ENCODE peak calls at places on chromosomes 3 and 15, in seven cellular contexts. One of them, this sample, is unnamed.

GRCh38 chr15:88004379-88004778 is 252.2 kb downstream of the NTRK3 start:
- DNase-seq in CD8-positive, alpha-beta T cell: no peak
- DNase-seq in cardiac fibroblast: no peak
- DNase-seq in cardiac muscle cell: no peak
- DNase-seq in mucosa of descending colon: no peak
- DNase-seq in PC-3: no peak
- DNase-seq in heart left ventricle: no peak
- DNase-seq in this sample: peak; percentile 7

GRCh38 chr15:34049096-34049495 is 10.1 kb upstream of the AVEN start:
- DNase-seq in CD8-positive, alpha-beta T cell: no peak
- DNase-seq in cardiac fibroblast: peak; percentile 94
- DNase-seq in cardiac muscle cell: peak; percentile 95
- DNase-seq in mucosa of descending colon: no peak
- DNase-seq in PC-3: peak; percentile 66
- DNase-seq in heart left ventricle: no peak
- DNase-seq in this sample: peak; percentile 86

GRCh38 chr3:183586477-183586876 is 31.0 kb upstream of the KLHL6 start:
- DNase-seq in CD8-positive, alpha-beta T cell: no peak
- DNase-seq in cardiac fibroblast: no peak
- DNase-seq in cardiac muscle cell: no peak
- DNase-seq in mucosa of descending colon: no peak
- DNase-seq in PC-3: no peak
- DNase-seq in heart left ventricle: no peak
- DNase-seq in this sample: no peak

GRCh38 chr15:59020321-59020720 is 32.9 kb downstream of the RNF111 start:
- DNase-seq in CD8-positive, alpha-beta T cell: no peak
- DNase-seq in cardiac fibroblast: peak; percentile 10
- DNase-seq in cardiac muscle cell: no peak
- DNase-seq in mucosa of descending colon: no peak
- DNase-seq in PC-3: no peak
- DNase-seq in heart left ventricle: no peak
- DNase-seq in this sample: peak; percentile 2

GRCh38 chr3:129310111-129310601 is 31.5 kb downstream of the HMCES start:
- DNase-seq in CD8-positive, alpha-beta T cell: no peak
- DNase-seq in cardiac fibroblast: no peak
- DNase-seq in cardiac muscle cell: no peak
- DNase-seq in mucosa of descending colon: no peak
- DNase-seq in PC-3: peak; percentile 62
- DNase-seq in heart left ventricle: no peak
- DNase-seq in this sample: no peak

GRCh38 chr15:34732430-34732829 is 22.4 kb downstream of the GJD2 start:
- DNase-seq in CD8-positive, alpha-beta T cell: no peak
- DNase-seq in cardiac fibroblast: no peak
- DNase-seq in cardiac muscle cell: no peak
- DNase-seq in mucosa of descending colon: no peak
- DNase-seq in PC-3: no peak
- DNase-seq in heart left ventricle: no peak
- DNase-seq in this sample: no peak

GRCh38 chr3:151477596-151478375 is 16.9 kb upstream of the IGSF10 start:
- DNase-seq in CD8-positive, alpha-beta T cell: no peak
- DNase-seq in cardiac fibroblast: no peak
- DNase-seq in cardiac muscle cell: peak; percentile 54
- DNase-seq in mucosa of descending colon: no peak
- DNase-seq in PC-3: peak; percentile 40
- DNase-seq in heart left ventricle: no peak
- DNase-seq in this sample: no peak

GRCh38 chr3:20057612-20058180 is 17.4 kb downstream of the KAT2B start:
- DNase-seq in CD8-positive, alpha-beta T cell: no peak
- DNase-seq in cardiac fibroblast: no peak
- DNase-seq in cardiac muscle cell: peak; percentile 63
- DNase-seq in mucosa of descending colon: no peak
- DNase-seq in PC-3: no peak
- DNase-seq in heart left ventricle: no peak
- DNase-seq in this sample: no peak

GRCh38 chr3:12934431-12934830 is 93.1 kb upstream of the RPL32 start:
- DNase-seq in CD8-positive, alpha-beta T cell: no peak
- DNase-seq in cardiac fibroblast: peak; percentile 50
- DNase-seq in cardiac muscle cell: peak; percentile 63
- DNase-seq in mucosa of descending colon: no peak
- DNase-seq in PC-3: no peak
- DNase-seq in heart left ventricle: peak; percentile 86
- DNase-seq in this sample: peak; percentile 72

GRCh38 chr3:32106929-32107362 is 526 bp downstream of the GPD1L start:
- DNase-seq in CD8-positive, alpha-beta T cell: no peak
- DNase-seq in cardiac fibroblast: peak; percentile 19
- DNase-seq in cardiac muscle cell: peak; percentile 10
- DNase-seq in mucosa of descending colon: peak; percentile 85
- DNase-seq in PC-3: peak; percentile 36
- DNase-seq in heart left ventricle: peak; percentile 62
- DNase-seq in this sample: peak; percentile 2

GRCh38 chr3:30289324-30289723 is 317.1 kb upstream of the TGFBR2 start:
- DNase-seq in CD8-positive, alpha-beta T cell: no peak
- DNase-seq in cardiac fibroblast: peak; percentile 81
- DNase-seq in cardiac muscle cell: peak; percentile 32
- DNase-seq in mucosa of descending colon: peak; percentile 61
- DNase-seq in PC-3: peak; percentile 35
- DNase-seq in heart left ventricle: no peak
- DNase-seq in this sample: peak; percentile 7

GRCh38 chr3:50138266-50139230 is 16.6 kb upstream of the SEMA3F start:
- DNase-seq in CD8-positive, alpha-beta T cell: no peak
- DNase-seq in cardiac fibroblast: no peak
- DNase-seq in cardiac muscle cell: peak; percentile 66
- DNase-seq in mucosa of descending colon: no peak
- DNase-seq in PC-3: peak; percentile 36
- DNase-seq in heart left ventricle: no peak
- DNase-seq in this sample: no peak

GRCh38 chr3:172709776-172710708 is 825 bp downstream of the NCEH1 start:
- DNase-seq in CD8-positive, alpha-beta T cell: no peak
- DNase-seq in cardiac fibroblast: peak; percentile 46
- DNase-seq in cardiac muscle cell: peak; percentile 52
- DNase-seq in mucosa of descending colon: peak; percentile 46
- DNase-seq in PC-3: peak; percentile 36
- DNase-seq in heart left ventricle: peak; percentile 49
- DNase-seq in this sample: peak; percentile 56

GRCh38 chr3:159273608-159274007 is 471.8 kb downstream of the MFSD1 start:
- DNase-seq in CD8-positive, alpha-beta T cell: no peak
- DNase-seq in cardiac fibroblast: peak; percentile 70
- DNase-seq in cardiac muscle cell: peak; percentile 69
- DNase-seq in mucosa of descending colon: peak; percentile 68
- DNase-seq in PC-3: peak; percentile 68
- DNase-seq in heart left ventricle: peak; percentile 52
- DNase-seq in this sample: peak; percentile 41

GRCh38 chr3:14286887-14287496 is 108.4 kb downstream of the LSM3 start:
- DNase-seq in CD8-positive, alpha-beta T cell: no peak
- DNase-seq in cardiac fibroblast: no peak
- DNase-seq in cardiac muscle cell: no peak
- DNase-seq in mucosa of descending colon: no peak
- DNase-seq in PC-3: no peak
- DNase-seq in heart left ventricle: no peak
- DNase-seq in this sample: no peak

GRCh38 chr3:45981321-45982038 is 14.1 kb downstream of the FYCO1 start:
- DNase-seq in CD8-positive, alpha-beta T cell: no peak
- DNase-seq in cardiac fibroblast: peak; percentile 24
- DNase-seq in cardiac muscle cell: peak; percentile 46
- DNase-seq in mucosa of descending colon: no peak
- DNase-seq in PC-3: no peak
- DNase-seq in heart left ventricle: no peak
- DNase-seq in this sample: no peak

GRCh38 chr3:59418836-59419235 is 369.0 kb upstream of the CFAP20DC start:
- DNase-seq in CD8-positive, alpha-beta T cell: no peak
- DNase-seq in cardiac fibroblast: no peak
- DNase-seq in cardiac muscle cell: no peak
- DNase-seq in mucosa of descending colon: no peak
- DNase-seq in PC-3: no peak
- DNase-seq in heart left ventricle: no peak
- DNase-seq in this sample: no peak

GRCh38 chr3:9649791-9650521 is 651 bp downstream of the MTMR14 start:
- DNase-seq in CD8-positive, alpha-beta T cell: no peak
- DNase-seq in cardiac fibroblast: no peak
- DNase-seq in cardiac muscle cell: no peak
- DNase-seq in mucosa of descending colon: peak; percentile 5
- DNase-seq in PC-3: no peak
- DNase-seq in heart left ventricle: no peak
- DNase-seq in this sample: no peak

GRCh38 chr15:51318382-51319150 is 19.8 kb downstream of the CYP19A1 start:
- DNase-seq in CD8-positive, alpha-beta T cell: no peak
- DNase-seq in cardiac fibroblast: peak; percentile 51
- DNase-seq in cardiac muscle cell: peak; percentile 69
- DNase-seq in mucosa of descending colon: no peak
- DNase-seq in PC-3: no peak
- DNase-seq in heart left ventricle: no peak
- DNase-seq in this sample: peak; percentile 71

GRCh38 chr3:67689806-67690205 is 35.4 kb upstream of the SUCLG2 start:
- DNase-seq in CD8-positive, alpha-beta T cell: no peak
- DNase-seq in cardiac fibroblast: no peak
- DNase-seq in cardiac muscle cell: no peak
- DNase-seq in mucosa of descending colon: no peak
- DNase-seq in PC-3: no peak
- DNase-seq in heart left ventricle: no peak
- DNase-seq in this sample: no peak

GRCh38 chr3:67688231-67688630 is 33.8 kb upstream of the SUCLG2 start:
- DNase-seq in CD8-positive, alpha-beta T cell: no peak
- DNase-seq in cardiac fibroblast: no peak
- DNase-seq in cardiac muscle cell: no peak
- DNase-seq in mucosa of descending colon: no peak
- DNase-seq in PC-3: no peak
- DNase-seq in heart left ventricle: no peak
- DNase-seq in this sample: no peak

GRCh38 chr3:67691207-67691606 is 36.8 kb upstream of the SUCLG2 start:
- DNase-seq in CD8-positive, alpha-beta T cell: no peak
- DNase-seq in cardiac fibroblast: no peak
- DNase-seq in cardiac muscle cell: no peak
- DNase-seq in mucosa of descending colon: no peak
- DNase-seq in PC-3: no peak
- DNase-seq in heart left ventricle: no peak
- DNase-seq in this sample: no peak

GRCh38 chr3:67692621-67693020 is 38.2 kb upstream of the SUCLG2 start:
- DNase-seq in CD8-positive, alpha-beta T cell: no peak
- DNase-seq in cardiac fibroblast: peak; percentile 14
- DNase-seq in cardiac muscle cell: peak; percentile 63
- DNase-seq in mucosa of descending colon: no peak
- DNase-seq in PC-3: no peak
- DNase-seq in heart left ventricle: no peak
- DNase-seq in this sample: no peak

GRCh38 chr3:67691926-67692325 is 37.5 kb upstream of the SUCLG2 start:
- DNase-seq in CD8-positive, alpha-beta T cell: no peak
- DNase-seq in cardiac fibroblast: no peak
- DNase-seq in cardiac muscle cell: no peak
- DNase-seq in mucosa of descending colon: no peak
- DNase-seq in PC-3: no peak
- DNase-seq in heart left ventricle: no peak
- DNase-seq in this sample: no peak
- H3K4me3 ChIP-seq in CD8-positive, alpha-beta T cell: no peak overlapping the region
- H3K4me3 ChIP-seq in cardiac fibroblast: no peak overlapping the region
- H3K4me3 ChIP-seq in cardiac muscle cell: no peak overlapping the region
- H3K4me3 ChIP-seq in mucosa of descending colon: no peak overlapping the region
- H3K4me3 ChIP-seq in PC-3: no peak overlapping the region
- H3K4me3 ChIP-seq in heart left ventricle: no peak overlapping the region
- H3K4me3 ChIP-seq in this sample: no peak overlapping the region

GRCh38 chr15:25950014-25950413 is 86.9 kb upstream of the ATP10A start:
- DNase-seq in CD8-positive, alpha-beta T cell: no peak
- DNase-seq in cardiac fibroblast: no peak
- DNase-seq in cardiac muscle cell: no peak
- DNase-seq in mucosa of descending colon: no peak
- DNase-seq in PC-3: no peak
- DNase-seq in heart left ventricle: no peak
- DNase-seq in this sample: no peak

GRCh38 chr15:25944386-25944785 is 81.3 kb upstream of the ATP10A start:
- DNase-seq in CD8-positive, alpha-beta T cell: no peak
- DNase-seq in cardiac fibroblast: no peak
- DNase-seq in cardiac muscle cell: no peak
- DNase-seq in mucosa of descending colon: no peak
- DNase-seq in PC-3: no peak
- DNase-seq in heart left ventricle: no peak
- DNase-seq in this sample: no peak

GRCh38 chr15:25946241-25946786 is 83.2 kb upstream of the ATP10A start:
- DNase-seq in CD8-positive, alpha-beta T cell: no peak
- DNase-seq in cardiac fibroblast: no peak
- DNase-seq in cardiac muscle cell: no peak
- DNase-seq in mucosa of descending colon: no peak
- DNase-seq in PC-3: no peak
- DNase-seq in heart left ventricle: no peak
- DNase-seq in this sample: no peak

GRCh38 chr15:25943831-25944230 is 80.7 kb upstream of the ATP10A start:
- DNase-seq in CD8-positive, alpha-beta T cell: no peak
- DNase-seq in cardiac fibroblast: no peak
- DNase-seq in cardiac muscle cell: no peak
- DNase-seq in mucosa of descending colon: no peak
- DNase-seq in PC-3: no peak
- DNase-seq in heart left ventricle: no peak
- DNase-seq in this sample: no peak

GRCh38 chr15:25947336-25948080 is 84.4 kb upstream of the ATP10A start:
- DNase-seq in CD8-positive, alpha-beta T cell: no peak
- DNase-seq in cardiac fibroblast: no peak
- DNase-seq in cardiac muscle cell: no peak
- DNase-seq in mucosa of descending colon: no peak
- DNase-seq in PC-3: peak; percentile 53
- DNase-seq in heart left ventricle: no peak
- DNase-seq in this sample: peak; percentile 29
- TF ChIP-seq CTCF in CD8-positive, alpha-beta T cell: no peak
- TF ChIP-seq CTCF in cardiac fibroblast: no peak
- TF ChIP-seq CTCF in cardiac muscle cell: no peak
- TF ChIP-seq CTCF in mucosa of descending colon: no peak
- TF ChIP-seq CTCF in PC-3: peak; percentile 45
- TF ChIP-seq CTCF in heart left ventricle: no peak
- TF ChIP-seq CTCF in this sample: peak; percentile 24

DNA sequence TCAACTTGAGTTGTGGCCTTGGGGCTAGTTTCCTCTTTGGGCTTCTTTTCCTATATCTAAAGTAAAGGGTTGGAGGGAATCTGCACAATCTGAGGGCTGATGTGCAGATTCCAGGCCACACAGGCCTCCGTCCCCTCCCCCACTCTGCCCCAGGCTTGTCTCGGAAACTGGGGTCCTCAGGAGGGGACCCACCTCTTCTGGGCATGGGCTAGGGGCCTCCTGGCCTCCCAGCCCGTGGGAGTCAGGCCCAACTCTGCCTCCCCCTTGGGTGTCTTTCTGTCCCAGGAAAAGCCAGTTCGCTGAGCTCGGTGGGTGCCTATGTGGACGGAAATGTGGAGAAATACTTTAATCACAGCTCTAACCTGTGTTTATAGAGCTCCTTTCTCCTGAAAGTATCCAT is 4.8 kb downstream of the SMAD6 start:
- DNase-seq in CD8-positive, alpha-beta T cell: no peak
- DNase-seq in cardiac fibroblast: no peak
- DNase-seq in cardiac muscle cell: no peak
- DNase-seq in mucosa of descending colon: no peak
- DNase-seq in PC-3: no peak
- DNase-seq in heart left ventricle: no peak
- DNase-seq in this sample: no peak
- H3K4me3 ChIP-seq in CD8-positive, alpha-beta T cell: no peak overlapping the region
- H3K4me3 ChIP-seq in cardiac fibroblast: peak overlapping the region; percentile 78
- H3K4me3 ChIP-seq in cardiac muscle cell: peak overlapping the region; percentile 100
- H3K4me3 ChIP-seq in mucosa of descending colon: no peak overlapping the region
- H3K4me3 ChIP-seq in PC-3: no peak overlapping the region
- H3K4me3 ChIP-seq in heart left ventricle: no peak overlapping the region
- H3K4me3 ChIP-seq in this sample: peak overlapping the region; percentile 48

DNA sequence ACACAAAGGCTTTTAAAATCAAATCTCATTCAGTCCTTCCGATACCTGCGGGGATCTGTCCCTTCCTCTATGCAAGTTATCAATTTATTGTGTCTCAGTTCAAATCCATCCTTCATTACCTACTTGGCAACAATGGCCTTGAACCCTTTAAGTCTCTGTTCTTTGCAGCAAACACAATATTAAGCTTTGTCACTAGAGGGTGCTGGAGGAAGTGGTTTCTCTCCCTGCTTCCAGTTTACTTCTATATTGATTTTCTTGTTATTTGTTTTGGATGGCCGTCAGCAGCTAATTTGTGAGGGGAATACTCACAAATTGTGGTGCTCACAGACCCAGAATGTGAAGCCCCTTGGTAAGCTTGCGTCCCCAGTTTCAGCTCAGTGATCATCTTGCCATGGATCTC is 278.3 kb downstream of the FGF12 start:
- DNase-seq in CD8-positive, alpha-beta T cell: no peak
- DNase-seq in cardiac fibroblast: peak; percentile 12
- DNase-seq in cardiac muscle cell: no peak
- DNase-seq in mucosa of descending colon: no peak
- DNase-seq in PC-3: no peak
- DNase-seq in heart left ventricle: no peak
- DNase-seq in this sample: no peak
- TF ChIP-seq CTCF in CD8-positive, alpha-beta T cell: no peak
- TF ChIP-seq CTCF in cardiac fibroblast: peak; percentile 29
- TF ChIP-seq CTCF in cardiac muscle cell: peak; percentile 24
- TF ChIP-seq CTCF in mucosa of descending colon: no peak
- TF ChIP-seq CTCF in PC-3: peak; percentile 59
- TF ChIP-seq CTCF in heart left ventricle: no peak
- TF ChIP-seq CTCF in this sample: peak; percentile 16

This sample was measured in AG10803.